ENCODE peak calls at places on chromosomes 12 and 14, in nine cellular contexts. P is choroid plexus epithelial cell; K is stimulated activated CD4-positive, alpha-beta T cell treated with anti-CD3 and anti-CD28 coated beads, Interleukin-15, amount 100 ng/mL, for 1 hour; T is HTR-8/SVneo; Z is Daoy; B is SW480; W is HCT116; C is uterus; H is HL-60. E is an unnamed sample.

GRCh38 chr14:102930753-102931579 is 8.5 kb downstream of the AMN start:
- DNase-seq in P (peak), K (no peak), T (peak), Z (peak), B (peak), W (peak), C (no peak), H (no peak), E (peak)

GRCh38 chr12:92595663-92596062 is 107.1 kb upstream of the PLEKHG7 start:
- DNase-seq in P (no peak), K (no peak), T (no peak), Z (no peak), B (no peak), W (no peak), C (no peak), H (no peak), E (no peak)

GRCh38 chr12:105945935-105946334 is 192.8 kb downstream of the NUAK1 start:
- DNase-seq in P (no peak), K (no peak), T (no peak), Z (peak), B (peak), W (no peak), C (no peak), H (no peak), E (no peak)

GRCh38 chr12:68560823-68561422 is 49.8 kb upstream of the RAP1B start:
- DNase-seq in P (no peak), K (no peak), T (no peak), Z (no peak), B (no peak), W (no peak), C (no peak), H (no peak), E (no peak)

GRCh38 chr12:55842681-55843429 is at the start of gene MMP19:
- DNase-seq in P (peak), K (no peak), T (peak), Z (peak), B (peak), W (no peak), C (peak), H (peak), E (peak)

GRCh38 chr12:112183591-112184021 is 58.2 kb downstream of the TRAFD1 start:
- DNase-seq in P (peak), K (no peak), T (no peak), Z (no peak), B (no peak), W (no peak), C (no peak), H (no peak), E (no peak)

GRCh38 chr14:106276326-106277267 is 750.2 kb downstream of the TMEM121 start:
- DNase-seq in P (no peak), K (no peak), T (no peak), Z (no peak), B (no peak), W (no peak), C (no peak), H (no peak), E (no peak)

GRCh38 chr12:108635201-108635996 is 1.7 kb upstream of the SELPLG start:
- DNase-seq in P (peak), K (no peak), T (no peak), Z (no peak), B (peak), W (no peak), C (no peak), H (peak), E (no peak)

GRCh38 chr12:55706840-55707671 is 648 bp downstream of the ITGA7 start:
- DNase-seq in P (no peak), K (no peak), T (peak), Z (no peak), B (no peak), W (no peak), C (no peak), H (no peak), E (no peak)

GRCh38 chr12:123828871-123829547 is 66.9 kb downstream of the DNAH10 start:
- DNase-seq in P (no peak), K (no peak), T (no peak), Z (peak), B (no peak), W (no peak), C (no peak), H (no peak), E (no peak)

GRCh38 chr12:48977290-48978281 is 536 bp upstream of the WNT1 start:
- DNase-seq in P (peak), K (peak), T (no peak), Z (peak), B (peak), W (no peak), C (no peak), H (peak), E (no peak)

GRCh38 chr12:48000878-48001321 is 3.4 kb downstream of the COL2A1 start:
- DNase-seq in P (peak), K (no peak), T (peak), Z (peak), B (peak), W (peak), C (no peak), H (no peak), E (peak)

GRCh38 chr12:2325501-2325900 is 272.7 kb downstream of the CACNA1C start:
- DNase-seq in P (no peak), K (no peak), T (no peak), Z (no peak), B (no peak), W (no peak), C (no peak), H (no peak), E (no peak)